ENCODE peak calls at places on chromosome 18, in six cellular contexts. E, I, W, S, Y and R are unnamed samples. For H3K9me3, the result is how much of the 10 kb centered on the place peaks cover.

GRCh38 chr18:70781860-70782453 is 493.1 kb downstream of the SOCS6 start:
- DNase-seq in E (peak), I (peak), W (peak), S (no peak), Y (peak), R (no peak)

GRCh38 chr18:48136544-48137353 is 206.3 kb upstream of the SMAD2 start:
- DNase-seq in E (no peak), I (no peak), W (no peak), S (no peak), Y (no peak), R (no peak)

GRCh38 chr18:13553449-13553848 is 172.9 kb downstream of the FAM210A start:
- DNase-seq in E (no peak), I (no peak), W (no peak), S (no peak), Y (no peak), R (no peak)

GRCh38 chr18:73752546-73752945 is 395.1 kb downstream of the FBXO15 start:
- DNase-seq in E (no peak), I (peak), W (no peak), S (no peak), Y (no peak), R (no peak)

GRCh38 chr18:37341473-37342086 is 224.0 kb downstream of the CELF4 start:
- DNase-seq in E (no peak), I (no peak), W (no peak), S (no peak), Y (no peak), R (no peak)

GRCh38 chr18:4399929-4400328 is 55.2 kb downstream of the DLGAP1 start:
- DNase-seq in E (no peak), I (no peak), W (no peak), S (no peak), Y (no peak), R (no peak)

GRCh38 chr18:75378674-75379315 is 48.7 kb downstream of the SMIM21 start:
- DNase-seq in E (no peak), I (no peak), W (no peak), S (peak), Y (no peak), R (no peak)

GRCh38 chr18:51537487-51537886 is 340.0 kb upstream of the MEX3C start:
- DNase-seq in E (no peak), I (peak), W (peak), S (no peak), Y (no peak), R (no peak)

GRCh38 chr18:79942786-79943607 is 8.5 kb downstream of the SLC66A2 start:
- DNase-seq in E (no peak), I (no peak), W (no peak), S (peak), Y (no peak), R (no peak)

GRCh38 chr18:74082476-74083070 is 65.1 kb downstream of the FBXO15 start:
- DNase-seq in E (no peak), I (peak), W (no peak), S (no peak), Y (no peak), R (no peak)

GRCh38 chr18:47772374-47773248 is 157.8 kb downstream of the SMAD2 start:
- DNase-seq in E (no peak), I (peak), W (peak), S (no peak), Y (peak), R (no peak)

GRCh38 chr18:79962311-79962710 is 2.1 kb upstream of the HSBP1L1 start:
- DNase-seq in E (no peak), I (no peak), W (no peak), S (no peak), Y (no peak), R (no peak)

GRCh38 chr18:8073167-8073566 is 506.1 kb downstream of the PTPRM start:
- DNase-seq in E (no peak), I (no peak), W (no peak), S (no peak), Y (no peak), R (no peak)

GRCh38 chr18:78704960-78705600 is 274.5 kb upstream of the SALL3 start:
- DNase-seq in E (no peak), I (no peak), W (no peak), S (peak), Y (no peak), R (no peak)

GRCh38 chr18:79169958-79170555 is 100.9 kb downstream of the ATP9B start:
- DNase-seq in E (no peak), I (no peak), W (no peak), S (no peak), Y (no peak), R (no peak)

GRCh38 chr18:70334264-70334663 is 45.4 kb downstream of the SOCS6 start:
- DNase-seq in E (no peak), I (no peak), W (no peak), S (no peak), Y (no peak), R (no peak)

GRCh38 chr18:2883137-2883671 is 36.4 kb downstream of the EMILIN2 start:
- DNase-seq in E (no peak), I (no peak), W (no peak), S (no peak), Y (no peak), R (no peak)

GRCh38 chr18:51070545-51070944 is 40.5 kb downstream of the SMAD4 start:
- DNase-seq in E (no peak), I (no peak), W (no peak), S (no peak), Y (no peak), R (no peak)

GRCh38 chr18:78814766-78815165 is 164.9 kb upstream of the SALL3 start:
- DNase-seq in E (no peak), I (no peak), W (no peak), S (peak), Y (no peak), R (no peak)

GRCh38 chr18:12645751-12646203 is 12.1 kb downstream of the SPIRE1 start:
- DNase-seq in E (no peak), I (no peak), W (peak), S (no peak), Y (no peak), R (no peak)

GRCh38 chr18:45664824-45665763 is 49.8 kb downstream of the SLC14A2 start:
- DNase-seq in E (peak), I (peak), W (peak), S (no peak), Y (peak), R (peak)

GRCh38 chr18:44693030-44693784 is 12.5 kb downstream of the SETBP1 start:
- DNase-seq in E (no peak), I (peak), W (no peak), S (no peak), Y (no peak), R (no peak)

GRCh38 chr18:44799422-44800421 is 119.0 kb downstream of the SETBP1 start:
- DNase-seq in E (no peak), I (no peak), W (no peak), S (no peak), Y (no peak), R (no peak)

GRCh38 chr18:76212958-76213357 is 282.1 kb downstream of the ZNF516 start:
- DNase-seq in E (no peak), I (no peak), W (no peak), S (no peak), Y (no peak), R (no peak)

GRCh38 chr18:57698571-57699276 is 77.1 kb upstream of the NARS1 start:
- DNase-seq in E (no peak), I (no peak), W (no peak), S (no peak), Y (no peak), R (no peak)

GRCh38 chr18:12307871-12308385 is at the start of gene TUBB6:
- DNase-seq in E (peak), I (peak), W (peak), S (peak), Y (peak), R (no peak)

GRCh38 chr18:66557091-66557490 is 46.8 kb downstream of the CDH19 start:
- DNase-seq in E (no peak), I (no peak), W (no peak), S (no peak), Y (no peak), R (no peak)

GRCh38 chr18:79380816-79381806 is 14.6 kb upstream of the NFATC1 start:
- DNase-seq in E (peak), I (peak), W (peak), S (no peak), Y (peak), R (no peak)

GRCh38 chr18:52220062-52220591 is 119.9 kb upstream of the DCC start:
- DNase-seq in E (no peak), I (no peak), W (no peak), S (no peak), Y (no peak), R (no peak)

GRCh38 chr18:79816981-79817606 is 19.4 kb downstream of the KCNG2 start:
- DNase-seq in E (no peak), I (no peak), W (no peak), S (no peak), Y (no peak), R (no peak)

GRCh38 chr18:12431561-12431960 is 23.8 kb downstream of the PRELID3A start:
- DNase-seq in E (no peak), I (no peak), W (no peak), S (no peak), Y (no peak), R (no peak)

GRCh38 chr18:69898241-69898861 is 49.3 kb downstream of the CD226 start:
- DNase-seq in E (no peak), I (no peak), W (no peak), S (no peak), Y (no peak), R (no peak)

GRCh38 chr18:3012306-3012919 is 531 bp downstream of the LPIN2 start:
- DNase-seq in E (peak), I (peak), W (peak), S (peak), Y (peak), R (no peak)

GRCh38 chr18:77002496-77002895 is 130.1 kb downstream of the MBP start:
- DNase-seq in E (no peak), I (no peak), W (no peak), S (peak), Y (no peak), R (no peak)

GRCh38 chr18:59560556-59560955 is 136.7 kb downstream of the CCBE1 start:
- DNase-seq in E (no peak), I (no peak), W (no peak), S (no peak), Y (no peak), R (no peak)

GRCh38 chr18:37716106-37716708 is 150.6 kb upstream of the CELF4 start:
- DNase-seq in E (no peak), I (no peak), W (no peak), S (no peak), Y (no peak), R (no peak)

GRCh38 chr18:71966791-71967190 is 577.4 kb downstream of the CBLN2 start:
- DNase-seq in E (no peak), I (no peak), W (no peak), S (no peak), Y (no peak), R (no peak)
- H3K4me3 ChIP-seq in E (no peak), I (no peak), W (no peak), S (no peak), Y (no peak), R (no peak)

GRCh38 chr18:9137168-9138066 is 836 bp downstream of the ANKRD12 start:
- DNase-seq in E (peak), I (peak), W (peak), S (no peak), Y (peak), R (no peak)
- TF ChIP-seq POLR2A in E (peak), I (peak), W (no peak), S (peak), Y (no peak), R (no peak)

GRCh38 chr18:55821219-55821618 is 233.2 kb upstream of the TCF4 start:
- DNase-seq in E (no peak), I (no peak), W (no peak), S (no peak), Y (no peak), R (no peak)

DNA sequence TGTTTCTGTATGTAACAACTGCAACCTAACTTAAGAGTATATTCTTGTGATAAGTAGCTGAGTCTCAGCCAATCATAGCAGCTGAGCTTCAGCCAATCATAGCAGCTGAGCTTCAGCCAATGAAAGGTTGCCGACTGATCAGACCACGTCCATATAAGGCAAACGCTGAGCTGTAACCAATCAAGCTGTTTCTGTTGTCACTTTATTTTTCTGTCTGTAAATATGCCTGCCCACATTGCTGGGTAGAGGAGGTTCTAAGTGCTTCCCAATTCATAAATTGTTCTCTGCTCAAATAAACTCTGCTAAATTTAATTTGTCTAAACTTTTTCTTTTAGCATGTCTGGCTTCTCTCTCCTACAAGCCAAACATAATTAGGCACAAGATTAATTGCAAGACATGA is 231.5 kb upstream of the TCF4 start:
- DNase-seq in E (no peak), I (no peak), W (no peak), S (no peak), Y (no peak), R (no peak)
- H3K9me3 ChIP-seq in E (under half), I (under half), W (under half), S (under half), Y (under half), R (under half)

GRCh38 chr18:22173221-22173927 is 4.0 kb downstream of the GATA6 start:
- DNase-seq in E (no peak), I (no peak), W (no peak), S (no peak), Y (no peak), R (no peak)
- H3K4me3 ChIP-seq in E (no peak), I (no peak), W (peak), S (no peak), Y (no peak), R (no peak)